ENCODE peak calls at places on chromosome 10, in five cellular contexts. W, K, X, I and U are unnamed samples.

GRCh38 chr10:120221873-120222485 is 235.0 kb upstream of the PLPP4 start:
- DNase-seq in W (peak; percentile 1), K (no peak), X (no peak), I (no peak), U (no peak)

GRCh38 chr10:1138529-1138928 is 82.3 kb downstream of the WDR37 start:
- DNase-seq in W (no peak), K (no peak), X (no peak), I (no peak), U (no peak)

GRCh38 chr10:1957057-1957456 is 219.7 kb upstream of the ADARB2 start:
- DNase-seq in W (no peak), K (no peak), X (no peak), I (no peak), U (no peak)

GRCh38 chr10:73307203-73307800 is 51.4 kb downstream of the CFAP70 start:
- DNase-seq in W (no peak), K (no peak), X (no peak), I (no peak), U (no peak)

GRCh38 chr10:32139223-32140073 is 83.2 kb upstream of the KIF5B start:
- DNase-seq in W (peak; percentile 92), K (peak; percentile 94), X (peak; percentile 92), I (peak; percentile 92), U (no peak)

GRCh38 chr10:67934331-67934730 is 49.9 kb downstream of the SIRT1 start:
- DNase-seq in W (no peak), K (no peak), X (no peak), I (no peak), U (no peak)

GRCh38 chr10:79202188-79203013 is 133.6 kb downstream of the ZMIZ1 start:
- DNase-seq in W (no peak), K (no peak), X (no peak), I (no peak), U (no peak)

GRCh38 chr10:43980313-43980712 is 331.6 kb upstream of the ZNF32 start:
- DNase-seq in W (no peak), K (no peak), X (no peak), I (no peak), U (no peak)

GRCh38 chr10:90447836-90448235 is 410.0 kb downstream of the HTR7 start:
- DNase-seq in W (no peak), K (no peak), X (no peak), I (no peak), U (no peak)

GRCh38 chr10:79264942-79265341 is 82.3 kb upstream of the PPIF start:
- DNase-seq in W (no peak), K (no peak), X (no peak), I (peak; percentile 89), U (no peak)

GRCh38 chr10:76230866-76231257 is 799.4 kb downstream of the LRMDA start:
- DNase-seq in W (no peak), K (no peak), X (no peak), I (no peak), U (no peak)

GRCh38 chr10:132872658-132873057 is 69.7 kb downstream of the CFAP46 start:
- DNase-seq in W (no peak), K (no peak), X (peak; percentile 31), I (peak; percentile 16), U (peak; percentile 45)

GRCh38 chr10:70492786-70493659 is 14.5 kb downstream of the PALD1 start:
- DNase-seq in W (no peak), K (no peak), X (no peak), I (peak; percentile 34), U (no peak)

GRCh38 chr10:72542396-72542815 is 83.5 kb downstream of the MICU1 start:
- DNase-seq in W (no peak), K (no peak), X (no peak), I (no peak), U (no peak)

GRCh38 chr10:101558206-101558605 is 29.9 kb downstream of the POLL start:
- DNase-seq in W (no peak), K (no peak), X (no peak), I (no peak), U (peak; percentile 37)

GRCh38 chr10:44362866-44363711 is 21.8 kb downstream of the CXCL12 start:
- DNase-seq in W (no peak), K (no peak), X (no peak), I (no peak), U (no peak)

GRCh38 chr10:96122824-96123223 is 7.3 kb upstream of the ZNF518A start:
- DNase-seq in W (no peak), K (no peak), X (no peak), I (no peak), U (no peak)

GRCh38 chr10:78319371-78319770 is 285.7 kb downstream of the RPS24 start:
- DNase-seq in W (no peak), K (no peak), X (no peak), I (no peak), U (peak; percentile 60)

GRCh38 chr10:12782537-12782936 is 219.0 kb downstream of the CCDC3 start:
- DNase-seq in W (no peak), K (no peak), X (no peak), I (no peak), U (no peak)

GRCh38 chr10:68561804-68562649 is 1.9 kb downstream of the TET1 start:
- DNase-seq in W (no peak), K (no peak), X (peak; percentile 55), I (no peak), U (no peak)

GRCh38 chr10:27068217-27068891 is 31.9 kb downstream of the ANKRD26 start:
- DNase-seq in W (no peak), K (no peak), X (no peak), I (no peak), U (no peak)

GRCh38 chr10:27072436-27073114 is 27.7 kb downstream of the ANKRD26 start:
- DNase-seq in W (no peak), K (no peak), X (no peak), I (no peak), U (no peak)
- TF ChIP-seq CTCF in W (no peak), K (no peak), X (no peak), I (no peak), U (no peak)

GRCh38 chr10:112689327-112689726 is 242.3 kb downstream of the VTI1A start:
- DNase-seq in W (no peak), K (no peak), X (peak; percentile 66), I (no peak), U (no peak)
- TF ChIP-seq CTCF in W (peak; percentile 23), K (no peak), X (peak; percentile 40), I (peak; percentile 17), U (peak; percentile 62)

GRCh38 chr10:4704034-4704545 is 121.9 kb upstream of the AKR1E2 start:
- DNase-seq in W (peak; percentile 88), K (no peak), X (no peak), I (no peak), U (no peak)

GRCh38 chr10:4710858-4711257 is 115.1 kb upstream of the AKR1E2 start:
- DNase-seq in W (no peak), K (no peak), X (no peak), I (no peak), U (no peak)

DNA sequence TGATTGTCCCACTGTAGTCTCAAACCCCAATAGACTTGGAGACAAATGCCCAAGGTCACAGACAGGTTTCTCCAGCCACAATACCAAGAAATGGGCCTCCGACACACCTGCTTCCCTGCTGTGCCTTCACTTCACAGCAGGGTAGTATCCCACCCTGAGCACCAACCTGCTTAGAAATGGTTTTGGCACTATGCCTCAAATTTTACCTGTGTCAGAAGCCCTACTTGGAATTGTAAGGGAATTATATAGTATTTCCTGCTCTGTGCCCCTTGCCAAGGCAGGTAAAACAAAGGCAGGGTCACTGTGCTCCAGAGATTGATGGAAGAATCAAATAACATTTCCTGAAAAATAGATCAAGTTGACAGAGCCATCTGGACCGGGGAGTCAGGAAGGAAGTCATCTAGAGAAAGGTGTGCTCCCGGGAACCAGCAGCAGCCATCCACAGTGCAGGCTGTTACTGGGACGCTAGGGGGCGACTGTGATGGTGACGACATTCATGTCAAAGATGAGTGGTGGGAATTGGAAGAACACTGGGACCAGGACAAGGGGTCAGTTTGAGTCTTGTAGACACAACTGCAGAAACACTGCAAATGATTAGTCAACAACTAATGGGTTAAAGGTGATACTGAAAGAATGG is 117.8 kb upstream of the AKR1E2 start:
- DNase-seq in W (no peak), K (no peak), X (no peak), I (no peak), U (no peak)
- TF ChIP-seq CTCF in W (peak; percentile 9), K (no peak), X (no peak), I (no peak), U (peak; percentile 64)

DNA sequence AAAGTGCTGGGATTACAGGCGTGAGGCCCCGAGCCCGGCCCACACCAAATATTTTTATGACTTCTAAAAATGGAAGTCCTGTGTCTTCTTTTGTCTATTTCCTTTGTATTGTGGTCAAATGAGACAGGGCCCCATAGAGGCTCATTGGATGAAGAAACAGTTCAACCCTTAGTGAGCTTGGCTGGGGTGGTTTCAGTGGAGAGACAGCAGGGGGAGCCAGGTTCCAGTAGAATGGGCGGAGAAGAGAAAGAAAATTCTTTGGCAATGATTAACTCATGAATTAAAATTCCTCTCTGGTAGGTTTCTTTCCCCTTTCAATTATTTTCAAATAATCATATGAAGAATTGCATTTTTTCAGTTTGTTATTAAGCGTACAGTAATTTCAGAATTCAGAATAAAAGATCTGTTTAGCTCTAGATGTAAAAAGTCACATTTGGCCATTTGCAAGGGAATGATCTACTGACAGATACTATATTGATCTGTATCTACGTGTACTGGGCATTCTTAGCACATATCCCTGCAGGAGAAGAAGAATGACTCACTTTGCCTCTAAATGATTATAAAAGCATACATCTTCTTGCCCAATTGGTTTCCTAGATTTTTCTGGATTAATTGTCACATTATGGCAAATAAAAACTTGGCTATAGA is 43.2 kb downstream of the PNLIPRP3 start:
- DNase-seq in W (no peak), K (no peak), X (no peak), I (no peak), U (no peak)
- TF ChIP-seq CTCF in W (peak; percentile 27), K (no peak), X (no peak), I (peak; percentile 23), U (peak; percentile 55)

DNA sequence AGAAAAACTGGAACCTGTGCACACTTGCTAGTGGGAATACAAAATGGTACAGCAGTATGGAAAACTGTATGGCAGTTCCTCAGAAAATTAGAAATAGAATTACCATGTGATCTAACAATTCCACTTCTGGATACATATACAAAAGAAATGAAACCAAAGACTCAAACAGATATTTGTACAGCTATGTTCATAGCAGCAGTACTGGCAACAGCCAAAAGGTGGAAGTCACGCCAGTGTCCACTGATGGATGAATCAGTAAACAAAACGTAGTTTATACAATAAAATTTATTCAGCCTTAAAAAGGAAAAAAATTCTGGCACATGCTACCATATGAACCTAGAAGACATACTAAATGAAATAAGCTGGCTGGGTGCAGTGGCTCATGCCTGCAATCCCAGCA is 23.0 kb downstream of the IDE start:
- DNase-seq in W (no peak), K (no peak), X (no peak), I (no peak), U (no peak)
- TF ChIP-seq CTCF in W (no peak), K (no peak), X (no peak), I (no peak), U (peak; percentile 28)